ENCODE peak calls at places on chromosomes 13 and 19, in eight cellular contexts. P, A, C, K, U, D, Z and X are unnamed samples.

GRCh38 chr13:35767256-35767981 is 290.9 kb upstream of the MAB21L1 start:
- DNase-seq in P (no peak), A (no peak), C (no peak), K (no peak), U (no peak), D (no peak), Z (no peak), X (no peak)

GRCh38 chr13:71285700-71286099 is 581.3 kb downstream of the DACH1 start:
- DNase-seq in P (no peak), A (no peak), C (no peak), K (no peak), U (no peak), D (no peak), Z (no peak), X (no peak)

GRCh38 chr13:47480121-47480520 is 521.0 kb downstream of the SUCLA2 start:
- DNase-seq in P (no peak), A (no peak), C (no peak), K (peak; percentile 67), U (peak; percentile 86), D (peak; percentile 1), Z (no peak), X (no peak)

GRCh38 chr13:35471466-35472307 is 4.8 kb downstream of the MAB21L1 start:
- DNase-seq in P (no peak), A (no peak), C (no peak), K (no peak), U (no peak), D (no peak), Z (no peak), X (no peak)

GRCh38 chr13:25778808-25779207 is 273.0 kb downstream of the SHISA2 start:
- DNase-seq in P (no peak), A (no peak), C (no peak), K (no peak), U (no peak), D (no peak), Z (no peak), X (no peak)

GRCh38 chr19:9309974-9310446 is 372 bp upstream of the ZNF699 start:
- DNase-seq in P (no peak), A (peak; percentile 98), C (no peak), K (peak; percentile 91), U (peak; percentile 89), D (peak; percentile 94), Z (no peak), X (no peak)

GRCh38 chr19:55809381-55810058 is 22.3 kb downstream of the NLRP11 start:
- DNase-seq in P (no peak), A (no peak), C (no peak), K (peak; percentile 57), U (peak; percentile 91), D (no peak), Z (no peak), X (peak; percentile 0)

GRCh38 chr13:79541426-79542049 is 60.6 kb downstream of the NDFIP2 start:
- DNase-seq in P (no peak), A (peak; percentile 29), C (no peak), K (peak; percentile 21), U (peak; percentile 55), D (no peak), Z (no peak), X (no peak)

GRCh38 chr13:44380404-44381165 is 7.0 kb downstream of the SERP2 start:
- DNase-seq in P (no peak), A (no peak), C (no peak), K (peak; percentile 39), U (peak; percentile 46), D (no peak), Z (no peak), X (no peak)

GRCh38 chr19:30567535-30568232 is 195.5 kb downstream of the ZNF536 start:
- DNase-seq in P (no peak), A (no peak), C (no peak), K (no peak), U (no peak), D (no peak), Z (no peak), X (no peak)

GRCh38 chr13:113857531-113858195 is 6.2 kb downstream of the GAS6 start:
- DNase-seq in P (no peak), A (no peak), C (no peak), K (no peak), U (no peak), D (no peak), Z (no peak), X (no peak)

GRCh38 chr13:38781539-38781938 is 94.7 kb downstream of the FREM2 start:
- DNase-seq in P (no peak), A (no peak), C (no peak), K (no peak), U (no peak), D (no peak), Z (no peak), X (no peak)

GRCh38 chr13:25699600-25699999 is 327.8 kb downstream of the ATP8A2 start:
- DNase-seq in P (no peak), A (no peak), C (no peak), K (no peak), U (peak; percentile 40), D (no peak), Z (no peak), X (no peak)

GRCh38 chr13:109611912-109612691 is 174.3 kb downstream of the IRS2 start:
- DNase-seq in P (no peak), A (no peak), C (no peak), K (no peak), U (no peak), D (no peak), Z (no peak), X (no peak)

GRCh38 chr13:102774596-102775375 is 1.2 kb upstream of the TEX30 start:
- DNase-seq in P (no peak), A (no peak), C (no peak), K (no peak), U (no peak), D (no peak), Z (no peak), X (no peak)

GRCh38 chr19:5314012-5314906 is 26.4 kb downstream of the PTPRS start:
- DNase-seq in P (no peak), A (no peak), C (no peak), K (peak; percentile 33), U (peak; percentile 50), D (no peak), Z (no peak), X (no peak)

GRCh38 chr13:43493496-43494000 is 293.2 kb downstream of the ENOX1 start:
- DNase-seq in P (no peak), A (no peak), C (no peak), K (no peak), U (no peak), D (no peak), Z (no peak), X (no peak)

GRCh38 chr19:29587518-29587986 is 18.5 kb upstream of the POP4 start:
- DNase-seq in P (peak; percentile 85), A (no peak), C (peak; percentile 79), K (no peak), U (peak; percentile 99), D (no peak), Z (peak; percentile 4), X (peak; percentile 20)

GRCh38 chr19:6039541-6040225 is 61.7 kb upstream of the RANBP3 start:
- DNase-seq in P (no peak), A (no peak), C (no peak), K (no peak), U (no peak), D (no peak), Z (no peak), X (no peak)

GRCh38 chr19:50817941-50818858 is 5.4 kb downstream of the KLK1 start:
- DNase-seq in P (peak; percentile 73), A (peak; percentile 27), C (peak; percentile 40), K (peak; percentile 67), U (peak; percentile 45), D (no peak), Z (no peak), X (no peak)

GRCh38 chr13:100247937-100248336 is 159.0 kb downstream of the PCCA start:
- DNase-seq in P (no peak), A (no peak), C (no peak), K (no peak), U (no peak), D (no peak), Z (no peak), X (no peak)

GRCh38 chr13:110290811-110291210 is 16.1 kb downstream of the COL4A1 start:
- DNase-seq in P (no peak), A (no peak), C (no peak), K (no peak), U (no peak), D (no peak), Z (no peak), X (no peak)

GRCh38 chr19:43651758-43652545 is 12.3 kb upstream of the CADM4 start:
- DNase-seq in P (peak; percentile 27), A (no peak), C (no peak), K (peak; percentile 72), U (peak; percentile 63), D (no peak), Z (no peak), X (peak; percentile 30)

GRCh38 chr19:31107096-31107495 is 242.1 kb downstream of the TSHZ3 start:
- DNase-seq in P (no peak), A (no peak), C (no peak), K (no peak), U (no peak), D (no peak), Z (no peak), X (no peak)

GRCh38 chr13:47846886-47847285 is 154.2 kb downstream of the SUCLA2 start:
- DNase-seq in P (no peak), A (no peak), C (no peak), K (no peak), U (peak; percentile 40), D (no peak), Z (no peak), X (no peak)

GRCh38 chr13:32430018-32430747 is 2.3 kb upstream of the N4BP2L1 start:
- DNase-seq in P (no peak), A (no peak), C (no peak), K (no peak), U (no peak), D (no peak), Z (no peak), X (no peak)

GRCh38 chr13:81048026-81048461 is 707.1 kb upstream of the SPRY2 start:
- DNase-seq in P (no peak), A (no peak), C (no peak), K (no peak), U (peak; percentile 3), D (no peak), Z (no peak), X (no peak)